ENCODE peak calls at places on chromosomes 4 and X, in six cellular contexts. C is RWPE1, B is tibial artery, D is right atrium auricular region, G is heart left ventricle, S is sigmoid colon. H is an unnamed sample.

GRCh38 chrX:87005183-87005582 is 512.4 kb upstream of the KLHL4 start:
- DNase-seq in C (no peak), B (no peak), D (no peak), G (no peak), S (no peak), H (no peak)

GRCh38 chr4:152408514-152409327 is 127.2 kb downstream of the FBXW7 start:
- DNase-seq in C (peak), B (no peak), D (no peak), G (no peak), S (no peak), H (peak)

GRCh38 chr4:31085736-31086135 is 365.6 kb downstream of the PCDH7 start:
- DNase-seq in C (no peak), B (no peak), D (no peak), G (no peak), S (no peak), H (no peak)

GRCh38 chrX:10326578-10326977 is 169.8 kb downstream of the CLCN4 start:
- DNase-seq in C (no peak), B (no peak), D (no peak), G (no peak), S (no peak), H (peak)

GRCh38 chr4:153495480-153496206 is 29.5 kb downstream of the TMEM131L start:
- DNase-seq in C (no peak), B (no peak), D (no peak), G (no peak), S (no peak), H (no peak)

GRCh38 chr4:148800943-148801342 is 358.7 kb upstream of the NR3C2 start:
- DNase-seq in C (no peak), B (no peak), D (no peak), G (no peak), S (no peak), H (no peak)

GRCh38 chr4:140654516-140654855 is 85.7 kb upstream of the UCP1 start:
- DNase-seq in C (no peak), B (no peak), D (no peak), G (no peak), S (no peak), H (no peak)

GRCh38 chrX:28757290-28757689 is 170.0 kb downstream of the IL1RAPL1 start:
- DNase-seq in C (no peak), B (no peak), D (no peak), G (no peak), S (no peak), H (no peak)

GRCh38 chrX:103253608-103254007 is 1.3 kb downstream of the TCEAL8 start:
- DNase-seq in C (no peak), B (no peak), D (no peak), G (peak), S (no peak), H (peak)

GRCh38 chr4:11710484-11710883 is 281.8 kb upstream of the HS3ST1 start:
- DNase-seq in C (no peak), B (no peak), D (no peak), G (no peak), S (no peak), H (no peak)

GRCh38 chr4:150573534-150573933 is 8.4 kb upstream of the MAB21L2 start:
- DNase-seq in C (no peak), B (no peak), D (no peak), G (no peak), S (no peak), H (peak)

GRCh38 chr4:78543424-78544238 is 7.9 kb upstream of the ANXA3 start:
- DNase-seq in C (no peak), B (no peak), D (no peak), G (no peak), S (no peak), H (peak)

GRCh38 chr4:87838207-87838606 is 5.4 kb downstream of the MEPE start:
- DNase-seq in C (peak), B (no peak), D (no peak), G (no peak), S (no peak), H (no peak)
- H3K27ac ChIP-seq in C (no peak), B (no peak), D (no peak), G (no peak), S (no peak), H (no peak)

GRCh38 chr4:76144546-76144945 is 3.7 kb downstream of the NUP54 start:
- DNase-seq in C (no peak), B (no peak), D (no peak), G (no peak), S (no peak), H (no peak)

GRCh38 chr4:76153356-76153755 is 5.2 kb upstream of the NUP54 start:
- DNase-seq in C (no peak), B (no peak), D (no peak), G (no peak), S (no peak), H (no peak)

GRCh38 chr4:76148142-76148849 is at the start of gene NUP54:
- DNase-seq in C (peak), B (peak), D (peak), G (peak), S (peak), H (peak)

GRCh38 chr4:76147454-76148141 is 599 bp downstream of the NUP54 start:
- DNase-seq in C (peak), B (peak), D (no peak), G (peak), S (peak), H (peak)
- H3K27ac ChIP-seq in C (peak), B (peak), D (peak), G (peak), S (peak), H (peak)

GRCh38 chrX:68114573-68115199 is 318.6 kb downstream of the OPHN1 start:
- DNase-seq in C (peak), B (no peak), D (no peak), G (no peak), S (no peak), H (peak)
- H3K27ac ChIP-seq in C (no peak), B (no peak), D (no peak), G (no peak), S (no peak), H (no peak)

GRCh38 chr4:139153411-139154133 is 23.4 kb downstream of the ELF2 start:
- DNase-seq in C (no peak), B (no peak), D (no peak), G (no peak), S (no peak), H (no peak)

GRCh38 chr4:139154952-139155557 is 22.0 kb downstream of the ELF2 start:
- DNase-seq in C (no peak), B (no peak), D (no peak), G (no peak), S (no peak), H (no peak)

GRCh38 chr4:139152249-139152648 is 24.8 kb downstream of the ELF2 start:
- DNase-seq in C (no peak), B (no peak), D (no peak), G (no peak), S (no peak), H (no peak)

GRCh38 chr4:139154538-139154937 is 22.5 kb downstream of the ELF2 start:
- DNase-seq in C (no peak), B (no peak), D (no peak), G (no peak), S (no peak), H (no peak)

DNA sequence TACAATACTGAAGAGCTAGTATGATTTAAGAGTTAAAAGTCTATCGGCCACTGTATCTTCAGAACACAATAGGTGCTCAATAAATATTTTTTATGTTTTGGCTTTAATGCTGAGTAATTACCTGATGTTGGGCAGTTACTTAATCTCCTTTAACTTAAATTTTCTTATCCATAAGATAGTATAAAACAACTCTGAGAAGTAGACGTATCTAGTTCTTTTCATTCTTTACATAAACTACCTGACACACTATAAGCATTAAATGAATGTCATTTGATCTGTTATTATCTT is 22.9 kb downstream of the ELF2 start:
- DNase-seq in C (no peak), B (no peak), D (no peak), G (no peak), S (no peak), H (no peak)
- H3K27ac ChIP-seq in C (no peak), B (no peak), D (no peak), G (no peak), S (no peak), H (no peak)

H was measured in fibroblast of lung.